ENCODE peak calls at places on chromosomes 5 and 9, in ten cellular contexts. One of them, this sample, is unnamed. For H3K27me3, the result is how much of the 10 kb centered on the place peaks cover.

GRCh38 chr5:72515211-72515610 is 8.0 kb upstream of the ZNF366 start:
- DNase-seq in Panc1: no peak
- DNase-seq in brain microvascular endothelial cell: no peak
- DNase-seq in sigmoid colon: no peak
- DNase-seq in hepatocyte: no peak
- DNase-seq in upper lobe of right lung: no peak
- DNase-seq in psoas muscle: peak
- DNase-seq in IMR-90: no peak
- DNase-seq in dorsolateral prefrontal cortex: no peak
- DNase-seq in neural progenitor cell: no peak
- DNase-seq in this sample: no peak

GRCh38 chr5:107501965-107502691 is 168.6 kb downstream of the EFNA5 start:
- DNase-seq in Panc1: no peak
- DNase-seq in brain microvascular endothelial cell: peak
- DNase-seq in sigmoid colon: no peak
- DNase-seq in hepatocyte: no peak
- DNase-seq in upper lobe of right lung: no peak
- DNase-seq in psoas muscle: no peak
- DNase-seq in IMR-90: peak
- DNase-seq in dorsolateral prefrontal cortex: no peak
- DNase-seq in neural progenitor cell: no peak
- DNase-seq in this sample: no peak

GRCh38 chr5:124704594-124705284 is 41.7 kb downstream of the ZNF608 start:
- DNase-seq in Panc1: no peak
- DNase-seq in brain microvascular endothelial cell: no peak
- DNase-seq in sigmoid colon: no peak
- DNase-seq in hepatocyte: no peak
- DNase-seq in upper lobe of right lung: no peak
- DNase-seq in psoas muscle: no peak
- DNase-seq in IMR-90: no peak
- DNase-seq in dorsolateral prefrontal cortex: peak
- DNase-seq in neural progenitor cell: no peak
- DNase-seq in this sample: no peak

GRCh38 chr9:130461218-130461630 is 16.5 kb downstream of the ASS1 start:
- DNase-seq in Panc1: peak
- DNase-seq in brain microvascular endothelial cell: no peak
- DNase-seq in sigmoid colon: peak
- DNase-seq in hepatocyte: peak
- DNase-seq in upper lobe of right lung: peak
- DNase-seq in psoas muscle: peak
- DNase-seq in IMR-90: peak
- DNase-seq in dorsolateral prefrontal cortex: no peak
- DNase-seq in neural progenitor cell: peak
- DNase-seq in this sample: peak

GRCh38 chr9:114016101-114016500 is 62.0 kb downstream of the AMBP start:
- DNase-seq in Panc1: no peak
- DNase-seq in brain microvascular endothelial cell: no peak
- DNase-seq in sigmoid colon: peak
- DNase-seq in hepatocyte: no peak
- DNase-seq in upper lobe of right lung: no peak
- DNase-seq in psoas muscle: no peak
- DNase-seq in IMR-90: no peak
- DNase-seq in dorsolateral prefrontal cortex: no peak
- DNase-seq in neural progenitor cell: no peak
- DNase-seq in this sample: no peak

GRCh38 chr5:1743769-1744085 is 55.9 kb downstream of the MRPL36 start:
- DNase-seq in Panc1: no peak
- DNase-seq in brain microvascular endothelial cell: no peak
- DNase-seq in sigmoid colon: peak
- DNase-seq in hepatocyte: no peak
- DNase-seq in upper lobe of right lung: peak
- DNase-seq in psoas muscle: no peak
- DNase-seq in IMR-90: no peak
- DNase-seq in dorsolateral prefrontal cortex: no peak
- DNase-seq in neural progenitor cell: no peak
- DNase-seq in this sample: no peak

GRCh38 chr9:87390361-87390760 is 107.3 kb upstream of the DAPK1 start:
- DNase-seq in Panc1: no peak
- DNase-seq in brain microvascular endothelial cell: no peak
- DNase-seq in sigmoid colon: no peak
- DNase-seq in hepatocyte: no peak
- DNase-seq in upper lobe of right lung: no peak
- DNase-seq in psoas muscle: no peak
- DNase-seq in IMR-90: no peak
- DNase-seq in dorsolateral prefrontal cortex: no peak
- DNase-seq in neural progenitor cell: no peak
- DNase-seq in this sample: no peak

GRCh38 chr9:2800385-2801179 is 43.3 kb downstream of the PUM3 start:
- DNase-seq in Panc1: no peak
- DNase-seq in brain microvascular endothelial cell: no peak
- DNase-seq in sigmoid colon: no peak
- DNase-seq in hepatocyte: peak
- DNase-seq in upper lobe of right lung: no peak
- DNase-seq in psoas muscle: no peak
- DNase-seq in IMR-90: peak
- DNase-seq in dorsolateral prefrontal cortex: no peak
- DNase-seq in neural progenitor cell: peak
- DNase-seq in this sample: no peak

GRCh38 chr5:77518304-77518703 is 26.2 kb upstream of the WDR41 start:
- DNase-seq in Panc1: no peak
- DNase-seq in brain microvascular endothelial cell: no peak
- DNase-seq in sigmoid colon: no peak
- DNase-seq in hepatocyte: no peak
- DNase-seq in upper lobe of right lung: no peak
- DNase-seq in psoas muscle: no peak
- DNase-seq in IMR-90: peak
- DNase-seq in dorsolateral prefrontal cortex: no peak
- DNase-seq in neural progenitor cell: peak
- DNase-seq in this sample: no peak

GRCh38 chr9:129383005-129383414 is 204.9 kb upstream of the IER5L start:
- DNase-seq in Panc1: no peak
- DNase-seq in brain microvascular endothelial cell: no peak
- DNase-seq in sigmoid colon: peak
- DNase-seq in hepatocyte: peak
- DNase-seq in upper lobe of right lung: peak
- DNase-seq in psoas muscle: peak
- DNase-seq in IMR-90: no peak
- DNase-seq in dorsolateral prefrontal cortex: no peak
- DNase-seq in neural progenitor cell: no peak
- DNase-seq in this sample: no peak

GRCh38 chr9:136155576-136155975 is 36.9 kb upstream of the TMEM250 start:
- DNase-seq in Panc1: no peak
- DNase-seq in brain microvascular endothelial cell: no peak
- DNase-seq in sigmoid colon: no peak
- DNase-seq in hepatocyte: no peak
- DNase-seq in upper lobe of right lung: no peak
- DNase-seq in psoas muscle: no peak
- DNase-seq in IMR-90: no peak
- DNase-seq in dorsolateral prefrontal cortex: no peak
- DNase-seq in neural progenitor cell: no peak
- DNase-seq in this sample: no peak

GRCh38 chr9:136153381-136154065 is 34.8 kb upstream of the TMEM250 start:
- DNase-seq in Panc1: no peak
- DNase-seq in brain microvascular endothelial cell: no peak
- DNase-seq in sigmoid colon: no peak
- DNase-seq in hepatocyte: no peak
- DNase-seq in upper lobe of right lung: peak
- DNase-seq in psoas muscle: no peak
- DNase-seq in IMR-90: no peak
- DNase-seq in dorsolateral prefrontal cortex: no peak
- DNase-seq in neural progenitor cell: no peak
- DNase-seq in this sample: no peak

GRCh38 chr9:136152931-136153330 is 34.3 kb upstream of the TMEM250 start:
- DNase-seq in Panc1: no peak
- DNase-seq in brain microvascular endothelial cell: no peak
- DNase-seq in sigmoid colon: no peak
- DNase-seq in hepatocyte: no peak
- DNase-seq in upper lobe of right lung: no peak
- DNase-seq in psoas muscle: no peak
- DNase-seq in IMR-90: no peak
- DNase-seq in dorsolateral prefrontal cortex: no peak
- DNase-seq in neural progenitor cell: no peak
- DNase-seq in this sample: no peak

GRCh38 chr9:136156216-136157120 is 37.8 kb upstream of the TMEM250 start:
- DNase-seq in Panc1: no peak
- DNase-seq in brain microvascular endothelial cell: no peak
- DNase-seq in sigmoid colon: no peak
- DNase-seq in hepatocyte: no peak
- DNase-seq in upper lobe of right lung: no peak
- DNase-seq in psoas muscle: no peak
- DNase-seq in IMR-90: no peak
- DNase-seq in dorsolateral prefrontal cortex: no peak
- DNase-seq in neural progenitor cell: no peak
- DNase-seq in this sample: no peak

DNA sequence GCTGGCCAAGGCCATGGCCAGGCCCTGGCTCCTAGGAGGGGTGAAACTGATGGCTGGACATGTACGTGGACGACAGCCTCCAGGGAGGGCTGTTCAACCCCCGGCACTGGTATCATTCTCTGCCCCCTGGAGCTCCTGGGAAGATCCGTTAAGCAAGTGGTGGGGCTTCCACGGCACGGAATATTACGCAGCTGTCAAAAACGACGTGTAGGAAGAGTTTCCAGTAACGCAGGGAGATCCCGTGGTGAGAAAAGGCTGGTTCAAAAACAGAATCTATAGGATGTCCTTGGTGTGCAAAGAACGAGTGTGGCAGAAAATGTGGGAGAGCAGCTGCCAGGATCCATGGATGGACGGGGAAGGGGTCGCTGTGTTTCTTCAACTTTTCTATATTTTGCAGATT is 36.3 kb upstream of the TMEM250 start:
- DNase-seq in Panc1: no peak
- DNase-seq in brain microvascular endothelial cell: no peak
- DNase-seq in sigmoid colon: no peak
- DNase-seq in hepatocyte: no peak
- DNase-seq in upper lobe of right lung: no peak
- DNase-seq in psoas muscle: no peak
- DNase-seq in IMR-90: no peak
- DNase-seq in dorsolateral prefrontal cortex: no peak
- DNase-seq in neural progenitor cell: no peak
- DNase-seq in this sample: no peak
- H3K27me3 ChIP-seq in Panc1: under half
- H3K27me3 ChIP-seq in brain microvascular endothelial cell: under half
- H3K27me3 ChIP-seq in sigmoid colon: under half
- H3K27me3 ChIP-seq in hepatocyte: under half
- H3K27me3 ChIP-seq in upper lobe of right lung: under half
- H3K27me3 ChIP-seq in psoas muscle: under half
- H3K27me3 ChIP-seq in IMR-90: half or more
- H3K27me3 ChIP-seq in dorsolateral prefrontal cortex: under half
- H3K27me3 ChIP-seq in neural progenitor cell: under half
- H3K27me3 ChIP-seq in this sample: under half

DNA sequence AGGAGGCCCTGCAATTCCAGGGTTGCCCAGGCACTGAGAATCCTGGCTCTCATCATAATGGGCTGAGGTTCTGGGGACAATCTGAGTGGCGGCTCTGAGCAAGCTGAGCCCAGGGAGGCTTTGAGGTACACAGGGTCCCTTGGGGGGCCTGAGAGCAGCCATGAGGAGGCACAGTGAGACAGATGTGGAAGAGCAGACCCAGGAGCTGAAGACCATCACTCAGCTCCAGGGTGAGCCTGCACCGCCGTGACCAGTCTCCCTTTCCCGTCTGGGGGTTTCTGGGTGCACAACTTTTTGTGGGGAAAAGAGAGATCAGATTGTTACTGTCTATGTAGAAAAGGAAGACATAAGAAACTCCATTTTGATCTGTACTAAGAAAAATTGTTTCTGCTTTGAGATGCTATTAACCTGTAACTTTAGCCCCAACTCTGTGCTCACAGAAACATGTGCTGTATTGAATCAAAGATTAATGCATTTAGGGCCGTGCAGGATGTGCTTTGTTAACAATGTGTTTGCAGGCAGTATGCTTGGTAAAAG is at the start of gene CCDC183:
- DNase-seq in Panc1: no peak
- DNase-seq in brain microvascular endothelial cell: no peak
- DNase-seq in sigmoid colon: no peak
- DNase-seq in hepatocyte: no peak
- DNase-seq in upper lobe of right lung: no peak
- DNase-seq in psoas muscle: no peak
- DNase-seq in IMR-90: no peak
- DNase-seq in dorsolateral prefrontal cortex: no peak
- DNase-seq in neural progenitor cell: no peak
- DNase-seq in this sample: no peak
- H3K27ac ChIP-seq in Panc1: no peak
- H3K27ac ChIP-seq in brain microvascular endothelial cell: no peak
- H3K27ac ChIP-seq in sigmoid colon: no peak
- H3K27ac ChIP-seq in hepatocyte: peak
- H3K27ac ChIP-seq in upper lobe of right lung: no peak
- H3K27ac ChIP-seq in psoas muscle: no peak
- H3K27ac ChIP-seq in IMR-90: no peak
- H3K27ac ChIP-seq in dorsolateral prefrontal cortex: no peak
- H3K27ac ChIP-seq in neural progenitor cell: peak
- H3K27ac ChIP-seq in this sample: no peak

GRCh38 chr5:42949348-42950090 is 90.6 kb downstream of the ANXA2R start:
- DNase-seq in Panc1: peak
- DNase-seq in brain microvascular endothelial cell: peak
- DNase-seq in sigmoid colon: peak
- DNase-seq in hepatocyte: no peak
- DNase-seq in upper lobe of right lung: peak
- DNase-seq in psoas muscle: peak
- DNase-seq in IMR-90: peak
- DNase-seq in dorsolateral prefrontal cortex: no peak
- DNase-seq in neural progenitor cell: no peak
- DNase-seq in this sample: peak
- TF ChIP-seq CTCF in Panc1: no peak
- TF ChIP-seq CTCF in brain microvascular endothelial cell: peak
- TF ChIP-seq CTCF in sigmoid colon: no peak
- TF ChIP-seq CTCF in hepatocyte: no peak
- TF ChIP-seq CTCF in upper lobe of right lung: peak
- TF ChIP-seq CTCF in psoas muscle: no peak
- TF ChIP-seq CTCF in IMR-90: peak
- TF ChIP-seq CTCF in dorsolateral prefrontal cortex: peak
- TF ChIP-seq CTCF in neural progenitor cell: no peak
- TF ChIP-seq CTCF in this sample: no peak

GRCh38 chr5:9265391-9266287 is 280.2 kb downstream of the SEMA5A start:
- DNase-seq in Panc1: no peak
- DNase-seq in brain microvascular endothelial cell: peak
- DNase-seq in sigmoid colon: no peak
- DNase-seq in hepatocyte: peak
- DNase-seq in upper lobe of right lung: peak
- DNase-seq in psoas muscle: no peak
- DNase-seq in IMR-90: peak
- DNase-seq in dorsolateral prefrontal cortex: no peak
- DNase-seq in neural progenitor cell: peak
- DNase-seq in this sample: no peak

GRCh38 chr5:9269024-9269423 is 276.9 kb downstream of the SEMA5A start:
- DNase-seq in Panc1: no peak
- DNase-seq in brain microvascular endothelial cell: no peak
- DNase-seq in sigmoid colon: no peak
- DNase-seq in hepatocyte: no peak
- DNase-seq in upper lobe of right lung: no peak
- DNase-seq in psoas muscle: no peak
- DNase-seq in IMR-90: no peak
- DNase-seq in dorsolateral prefrontal cortex: no peak
- DNase-seq in neural progenitor cell: no peak
- DNase-seq in this sample: no peak

GRCh38 chr5:9268226-9268625 is 277.6 kb downstream of the SEMA5A start:
- DNase-seq in Panc1: no peak
- DNase-seq in brain microvascular endothelial cell: no peak
- DNase-seq in sigmoid colon: no peak
- DNase-seq in hepatocyte: no peak
- DNase-seq in upper lobe of right lung: no peak
- DNase-seq in psoas muscle: no peak
- DNase-seq in IMR-90: peak
- DNase-seq in dorsolateral prefrontal cortex: no peak
- DNase-seq in neural progenitor cell: no peak
- DNase-seq in this sample: no peak

GRCh38 chr5:9263656-9264055 is 282.2 kb downstream of the SEMA5A start:
- DNase-seq in Panc1: no peak
- DNase-seq in brain microvascular endothelial cell: no peak
- DNase-seq in sigmoid colon: no peak
- DNase-seq in hepatocyte: no peak
- DNase-seq in upper lobe of right lung: no peak
- DNase-seq in psoas muscle: no peak
- DNase-seq in IMR-90: no peak
- DNase-seq in dorsolateral prefrontal cortex: no peak
- DNase-seq in neural progenitor cell: no peak
- DNase-seq in this sample: no peak
- H3K27me3 ChIP-seq in Panc1: under half
- H3K27me3 ChIP-seq in brain microvascular endothelial cell: under half
- H3K27me3 ChIP-seq in sigmoid colon: under half
- H3K27me3 ChIP-seq in hepatocyte: under half
- H3K27me3 ChIP-seq in upper lobe of right lung: under half
- H3K27me3 ChIP-seq in psoas muscle: under half
- H3K27me3 ChIP-seq in IMR-90: under half
- H3K27me3 ChIP-seq in dorsolateral prefrontal cortex: under half
- H3K27me3 ChIP-seq in neural progenitor cell: under half
- H3K27me3 ChIP-seq in this sample: under half

This sample was measured in CD8-positive, alpha-beta T cell.